ENCODE peak calls at places on chromosomes 5 and 9, in six cellular contexts. E, R, N, W, O and S are unnamed samples.

GRCh38 chr9:19471737-19472648 is 63.2 kb downstream of the ACER2 start:
- DNase-seq in W (peak; percentile 86), O (peak; percentile 69), R (peak; percentile 39), E (peak; percentile 52), N (peak; percentile 35), S (peak; percentile 79)

GRCh38 chr9:82302968-82303655 is 314.5 kb downstream of the SPATA31D1 start:
- DNase-seq in O (no peak), R (no peak), N (no peak), E (no peak), W (peak; percentile 34), S (no peak)

GRCh38 chr9:11269036-11269435 is 656.2 kb upstream of the PTPRD start:
- DNase-seq in R (no peak), E (peak; percentile 0), W (peak; percentile 49), N (no peak), O (no peak), S (no peak)

GRCh38 chr5:75167345-75167744 is 69.3 kb downstream of the ANKRD31 start:
- DNase-seq in W (peak; percentile 75), R (peak; percentile 36), E (no peak), O (no peak), N (no peak), S (peak; percentile 35)

GRCh38 chr5:159242153-159242552 is 20.9 kb upstream of the UBLCP1 start:
- DNase-seq in O (peak; percentile 13), N (no peak), R (no peak), W (no peak), E (no peak), S (no peak)

GRCh38 chr9:109274768-109275596 is 45.9 kb downstream of the EPB41L4B start:
- DNase-seq in R (peak; percentile 86), N (no peak), O (no peak), E (no peak), W (no peak), S (no peak)

GRCh38 chr5:171907731-171908343 is 98.6 kb downstream of the FBXW11 start:
- DNase-seq in R (peak; percentile 75), N (peak; percentile 36), W (peak; percentile 75), O (peak; percentile 87), E (peak; percentile 80), S (peak; percentile 13)

GRCh38 chr5:140295414-140295813 is 7.5 kb downstream of the PFDN1 start:
- DNase-seq in W (peak; percentile 57), R (peak; percentile 48), N (peak; percentile 77), O (peak; percentile 97), E (peak; percentile 96), S (no peak)

GRCh38 chr9:104970588-104970987 is 42.6 kb upstream of the ABCA1 start:
- DNase-seq in R (no peak), N (no peak), E (peak; percentile 19), O (peak; percentile 45), W (peak; percentile 65), S (no peak)

GRCh38 chr5:144510845-144511580 is 340.3 kb downstream of the KCTD16 start:
- DNase-seq in R (no peak), N (no peak), E (peak; percentile 28), W (no peak), O (peak; percentile 24), S (no peak)

GRCh38 chr9:132077881-132078280 is 1.8 kb downstream of the MED27 start:
- DNase-seq in E (no peak), O (no peak), N (no peak), W (no peak), R (no peak), S (no peak)

GRCh38 chr5:77558266-77558665 is 66.2 kb upstream of the WDR41 start:
- DNase-seq in W (peak; percentile 33), N (no peak), R (no peak), O (no peak), E (no peak), S (peak; percentile 13)

GRCh38 chr5:123813937-123814624 is 302.1 kb downstream of the CSNK1G3 start:
- DNase-seq in O (peak; percentile 83), N (no peak), W (peak; percentile 58), E (peak; percentile 53), R (peak; percentile 13), S (no peak)

GRCh38 chr5:72108200-72109050 is 1.1 kb downstream of the MAP1B start:
- DNase-seq in W (peak; percentile 90), N (peak; percentile 40), O (peak; percentile 82), R (no peak), E (peak; percentile 79), S (peak; percentile 85)

GRCh38 chr5:177505075-177505474 is 4.6 kb downstream of the DOK3 start:
- DNase-seq in W (no peak), N (no peak), E (no peak), O (no peak), R (no peak), S (no peak)

GRCh38 chr5:96687812-96688453 is 25.8 kb downstream of the CAST start:
- DNase-seq in O (peak; percentile 67), N (no peak), W (no peak), R (peak; percentile 66), E (peak; percentile 83), S (peak; percentile 40)

GRCh38 chr5:84381501-84382362 is 2.9 kb downstream of the EDIL3 start:
- DNase-seq in R (no peak), E (peak; percentile 23), N (no peak), O (peak; percentile 79), W (no peak), S (no peak)

GRCh38 chr5:122311888-122312669 is at the start of gene SNCAIP:
- DNase-seq in R (peak; percentile 3), O (peak; percentile 78), N (peak; percentile 32), E (peak; percentile 41), W (peak; percentile 57), S (peak; percentile 82)

GRCh38 chr9:77725820-77726219 is 77.7 kb upstream of the GNA14 start:
- DNase-seq in R (no peak), N (no peak), O (no peak), E (no peak), W (no peak), S (no peak)

GRCh38 chr5:179275941-179276837 is 69.1 kb downstream of the ADAMTS2 start:
- DNase-seq in E (peak; percentile 98), O (peak; percentile 93), W (peak; percentile 48), R (no peak), N (peak; percentile 48), S (no peak)

GRCh38 chr9:112884721-112885120 is 6.0 kb downstream of the SLC46A2 start:
- DNase-seq in O (no peak), E (no peak), N (no peak), R (no peak), W (no peak), S (no peak)

GRCh38 chr9:136004219-136004618 is 43.0 kb upstream of the UBAC1 start:
- DNase-seq in R (no peak), W (no peak), O (no peak), E (no peak), N (no peak), S (no peak)

GRCh38 chr5:95022967-95023695 is 261.8 kb downstream of the MCTP1 start:
- DNase-seq in R (no peak), O (no peak), E (no peak), N (no peak), W (no peak), S (no peak)

GRCh38 chr9:136088481-136088938 is 6.6 kb downstream of the NACC2 start:
- DNase-seq in E (no peak), N (no peak), R (no peak), W (no peak), O (no peak), S (peak; percentile 71)

GRCh38 chr9:38047301-38048251 is 21.5 kb downstream of the SHB start:
- DNase-seq in W (peak; percentile 100), E (peak; percentile 78), O (peak; percentile 83), N (peak; percentile 82), R (peak; percentile 97), S (peak; percentile 64)

GRCh38 chr9:113137196-113138168 is 13.3 kb upstream of the SLC31A2 start:
- DNase-seq in W (no peak), N (no peak), R (no peak), O (no peak), E (no peak), S (no peak)

GRCh38 chr9:114677418-114677817 is 4.6 kb downstream of the TEX48 start:
- DNase-seq in W (no peak), N (peak; percentile 84), R (no peak), E (peak; percentile 99), O (peak; percentile 99), S (no peak)

GRCh38 chr5:151550146-151550545 is 41.0 kb downstream of the FAT2 start:
- DNase-seq in N (no peak), O (no peak), R (no peak), E (no peak), W (no peak), S (no peak)

GRCh38 chr9:131395027-131395744 is 1.3 kb downstream of the PRRC2B start:
- DNase-seq in E (no peak), N (peak; percentile 62), O (peak; percentile 50), R (peak; percentile 63), W (no peak), S (peak; percentile 70)

GRCh38 chr9:19229725-19230355 is 653 bp upstream of the DENND4C start:
- DNase-seq in R (peak; percentile 82), N (no peak), E (no peak), W (peak; percentile 89), O (no peak), S (peak; percentile 98)

GRCh38 chr9:8717146-8717545 is 917.6 kb upstream of the DMAC1 start:
- DNase-seq in W (peak; percentile 61), O (no peak), N (no peak), R (no peak), E (peak; percentile 9), S (no peak)

GRCh38 chr5:7794301-7794700 is 56.6 kb downstream of the CFAP90 start:
- DNase-seq in W (no peak), R (no peak), E (no peak), N (no peak), O (no peak), S (peak; percentile 51)

GRCh38 chr9:135580664-135581380 is 19.3 kb downstream of the PAEP start:
- DNase-seq in W (no peak), E (no peak), O (no peak), R (no peak), N (no peak), S (no peak)

GRCh38 chr5:172933238-172933637 is 26.0 kb upstream of the RPL26L1 start:
- DNase-seq in E (no peak), O (no peak), W (no peak), R (no peak), N (no peak), S (no peak)
- H3K36me3 ChIP-seq in E (peaks cover 15% of the 10 kb centered on the region), O (peaks cover 47% of the 10 kb centered on the region), W (no peaks in the 10 kb centered on the region), R (peaks cover 7% of the 10 kb centered on the region), N (peaks cover 33% of the 10 kb centered on the region), S (peaks cover 21% of the 10 kb centered on the region)

GRCh38 chr5:138467711-138468132 is 2.4 kb downstream of the EGR1 start:
- DNase-seq in R (no peak), E (no peak), O (no peak), W (peak; percentile 39), N (no peak), S (peak; percentile 26)
- H3K4me3 ChIP-seq in R (no peak overlapping the region), E (peak overlapping the region; percentile 84), O (no peak overlapping the region), W (no peak overlapping the region), N (peak overlapping the region; percentile 66), S (no peak overlapping the region)

DNA sequence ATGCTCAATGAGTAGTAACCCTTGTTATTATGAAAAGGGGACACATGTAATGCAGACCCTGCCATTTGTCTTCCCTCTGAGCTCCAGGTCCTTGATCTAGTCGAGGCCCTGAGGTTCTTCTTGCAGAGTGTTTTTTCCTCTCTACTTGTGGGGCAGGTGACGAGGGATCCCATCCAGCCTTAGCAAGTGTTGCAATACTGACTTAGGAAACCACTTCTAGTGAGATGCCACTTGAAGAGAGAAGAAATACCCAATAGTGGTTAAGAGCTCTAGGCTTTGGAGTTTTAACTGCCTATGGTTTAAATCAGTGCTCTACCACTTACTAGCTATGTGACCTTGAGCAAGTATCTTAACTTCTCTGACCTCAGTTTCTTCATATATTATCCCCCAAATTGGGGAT is 10.2 kb downstream of the PPARGC1B start:
- DNase-seq in N (no peak), O (no peak), E (no peak), R (no peak), W (no peak), S (no peak)
- H3K27me3 ChIP-seq in N (no peaks in the 10 kb centered on the region), O (no peaks in the 10 kb centered on the region), E (no peaks in the 10 kb centered on the region), R (no peaks in the 10 kb centered on the region), W (no peaks in the 10 kb centered on the region), S (no peaks in the 10 kb centered on the region)

GRCh38 chr9:32875748-32876147 is 92.4 kb downstream of the TMEM215 start:
- DNase-seq in N (no peak), R (no peak), O (no peak), E (no peak), W (no peak), S (no peak)
- H3K36me3 ChIP-seq in N (no peaks in the 10 kb centered on the region), R (no peaks in the 10 kb centered on the region), O (no peaks in the 10 kb centered on the region), E (no peaks in the 10 kb centered on the region), W (no peaks in the 10 kb centered on the region), S (no peaks in the 10 kb centered on the region)